ENCODE peak calls at places on chromosomes 3 and 15, in nine cellular contexts. O is transverse colon; G is HCT116; Q is upper lobe of right lung; J is HepG2; X is gastrocnemius medialis; E is OCI-LY7; A is fibroblast of lung; B is naive thymus-derived CD4-positive, alpha-beta T cell. L is an unnamed sample.

GRCh38 chr3:120059081-120059864 is 35.0 kb downstream of the GSK3B start:
- DNase-seq in O (no peak), G (no peak), Q (no peak), J (no peak), X (no peak), E (no peak), A (no peak), B (no peak), L (no peak)

GRCh38 chr15:99099661-99100060 is 5.2 kb upstream of the SYNM start:
- DNase-seq in O (no peak), G (no peak), Q (no peak), J (no peak), X (no peak), E (no peak), A (no peak), B (no peak), L (no peak)

GRCh38 chr3:69649120-69649519 is 90.1 kb upstream of the MITF start:
- DNase-seq in O (no peak), G (no peak), Q (no peak), J (peak; percentile 2), X (no peak), E (no peak), A (peak; percentile 25), B (no peak), L (no peak)

GRCh38 chr3:11059090-11059798 is 66.7 kb downstream of the SLC6A1 start:
- DNase-seq in O (peak; percentile 34), G (peak; percentile 48), Q (no peak), J (peak; percentile 39), X (peak; percentile 12), E (peak; percentile 30), A (peak; percentile 72), B (no peak), L (peak; percentile 63)

GRCh38 chr3:120093923-120094775 is at the start of gene GSK3B:
- DNase-seq in O (peak; percentile 78), G (peak; percentile 99), Q (peak; percentile 99), J (peak; percentile 48), X (peak; percentile 58), E (peak; percentile 98), A (no peak), B (peak; percentile 100), L (peak; percentile 83)

GRCh38 chr3:196166741-196167140 is 44.5 kb downstream of the ZDHHC19 start:
- DNase-seq in O (no peak), G (no peak), Q (no peak), J (no peak), X (no peak), E (no peak), A (no peak), B (no peak), L (no peak)

GRCh38 chr15:97461212-97461611 is 499.3 kb upstream of the ARRDC4 start:
- DNase-seq in O (no peak), G (no peak), Q (no peak), J (no peak), X (no peak), E (no peak), A (peak; percentile 8), B (no peak), L (no peak)

GRCh38 chr3:46278816-46279672 is 36.8 kb downstream of the CCR3 start:
- DNase-seq in O (no peak), G (no peak), Q (no peak), J (no peak), X (no peak), E (no peak), A (no peak), B (no peak), L (no peak)

GRCh38 chr15:83206971-83207621 is 527 bp downstream of the HDGFL3 start:
- DNase-seq in O (peak; percentile 19), G (no peak), Q (peak; percentile 75), J (no peak), X (no peak), E (peak; percentile 49), A (peak; percentile 32), B (peak; percentile 12), L (peak; percentile 51)

GRCh38 chr3:42263354-42264346 is 2.3 kb downstream of the CCK start:
- DNase-seq in O (no peak), G (peak; percentile 18), Q (no peak), J (no peak), X (no peak), E (no peak), A (no peak), B (peak; percentile 15), L (no peak)
- H3K4me3 ChIP-seq in O (peak overlapping the region; percentile 34), G (peak overlapping the region; percentile 53), Q (peak overlapping the region; percentile 29), J (no peak overlapping the region), X (no peak overlapping the region), E (no peak overlapping the region), A (peak overlapping the region; percentile 21), B (no peak overlapping the region), L (no peak overlapping the region)

GRCh38 chr15:56234804-56235203 is 8.9 kb downstream of the RFX7 start:
- DNase-seq in O (no peak), G (no peak), Q (no peak), J (no peak), X (no peak), E (no peak), A (no peak), B (no peak), L (no peak)
- H3K9me3 ChIP-seq in O (peaks cover 14% of the 10 kb centered on the region), G (peaks cover 7% of the 10 kb centered on the region), Q (peaks cover 12% of the 10 kb centered on the region), J (peaks cover 35% of the 10 kb centered on the region), X (peaks cover 10% of the 10 kb centered on the region), E (peaks cover 63% of the 10 kb centered on the region), A (no peaks in the 10 kb centered on the region), B (peaks cover 35% of the 10 kb centered on the region), L (peaks cover 36% of the 10 kb centered on the region)

GRCh38 chr15:75211436-75212199 is 9.9 kb downstream of the C15orf39 start:
- DNase-seq in O (no peak), G (no peak), Q (no peak), J (no peak), X (no peak), E (no peak), A (no peak), B (no peak), L (no peak)

GRCh38 chr15:75208501-75209288 is 7.0 kb downstream of the C15orf39 start:
- DNase-seq in O (no peak), G (no peak), Q (no peak), J (no peak), X (no peak), E (no peak), A (no peak), B (no peak), L (no peak)

GRCh38 chr15:75212200-75212858 is 10.6 kb downstream of the C15orf39 start:
- DNase-seq in O (no peak), G (no peak), Q (no peak), J (no peak), X (no peak), E (no peak), A (no peak), B (no peak), L (no peak)

GRCh38 chr15:75209289-75209676 is 7.6 kb downstream of the C15orf39 start:
- DNase-seq in O (no peak), G (no peak), Q (no peak), J (no peak), X (no peak), E (no peak), A (no peak), B (no peak), L (no peak)

GRCh38 chr15:75210867-75211266 is 9.2 kb downstream of the C15orf39 start:
- DNase-seq in O (no peak), G (no peak), Q (no peak), J (no peak), X (no peak), E (no peak), A (no peak), B (no peak), L (no peak)
- H3K36me3 ChIP-seq in O (peaks cover 29% of the 10 kb centered on the region), G (peaks cover 36% of the 10 kb centered on the region), Q (peaks cover 75% of the 10 kb centered on the region), J (peaks cover 71% of the 10 kb centered on the region), X (no peaks in the 10 kb centered on the region), E (peaks cover 82% of the 10 kb centered on the region), A (peaks cover 20% of the 10 kb centered on the region), B (peaks cover 12% of the 10 kb centered on the region), L (peaks cover 61% of the 10 kb centered on the region)

DNA sequence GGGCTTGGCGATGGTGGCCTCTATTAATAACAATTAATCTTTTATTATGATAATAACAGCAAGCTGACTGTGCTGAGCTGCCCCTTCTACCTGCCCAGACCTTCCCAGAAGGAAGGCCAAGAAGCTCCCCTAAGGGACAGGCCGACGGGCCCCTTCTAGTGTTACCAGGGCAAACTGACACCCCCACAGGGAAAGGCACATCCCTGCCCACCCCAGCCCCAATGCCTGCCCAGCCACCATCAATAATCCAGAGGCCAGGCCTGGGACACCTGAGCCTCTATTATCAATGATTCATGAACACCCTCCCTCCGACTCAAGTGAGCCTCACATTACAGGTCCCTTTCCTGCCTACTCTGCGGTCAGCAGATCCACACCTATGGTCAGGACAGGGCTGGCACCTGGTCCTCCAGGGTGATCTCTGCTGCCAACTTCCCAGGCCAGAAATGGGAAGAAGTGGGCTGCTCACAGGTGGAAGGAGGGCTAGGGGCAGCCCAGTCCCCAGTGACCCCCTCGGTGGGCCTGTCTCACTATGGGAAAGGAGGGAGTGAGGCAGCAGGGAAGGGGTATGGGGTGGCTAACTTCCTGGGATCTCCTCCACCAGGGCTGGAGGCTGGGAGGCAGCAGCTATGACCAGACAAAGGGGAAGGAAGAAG is 1.8 kb downstream of the TWF2 start:
- DNase-seq in O (no peak), G (no peak), Q (peak; percentile 39), J (no peak), X (peak; percentile 47), E (no peak), A (no peak), B (no peak), L (no peak)
- H3K4me3 ChIP-seq in O (peak overlapping the region; percentile 82), G (peak overlapping the region; percentile 87), Q (peak overlapping the region; percentile 74), J (peak overlapping the region; percentile 98), X (peak overlapping the region; percentile 95), E (peak overlapping the region; percentile 81), A (peak overlapping the region; percentile 1), B (no peak overlapping the region), L (peak overlapping the region; percentile 35)

GRCh38 chr3:138559134-138559533 is 34.9 kb downstream of the CEP70 start:
- DNase-seq in O (no peak), G (no peak), Q (no peak), J (no peak), X (no peak), E (no peak), A (no peak), B (no peak), L (no peak)

GRCh38 chr3:138560501-138560900 is 33.6 kb downstream of the CEP70 start:
- DNase-seq in O (no peak), G (no peak), Q (no peak), J (no peak), X (no peak), E (no peak), A (no peak), B (no peak), L (no peak)
- H3K9me3 ChIP-seq in O (peaks cover 10% of the 10 kb centered on the region), G (peaks cover 6% of the 10 kb centered on the region), Q (no peaks in the 10 kb centered on the region), J (no peaks in the 10 kb centered on the region), X (no peaks in the 10 kb centered on the region), E (no peaks in the 10 kb centered on the region), A (no peaks in the 10 kb centered on the region), B (peaks cover 22% of the 10 kb centered on the region), L (peaks cover 17% of the 10 kb centered on the region)